ENCODE peak calls at places on chromosomes 7 and 10, in eight cellular contexts. B, L, Q, A, H, J, M and W are unnamed samples.

GRCh38 chr10:22500567-22501369 is 155.5 kb downstream of the SPAG6 start:
- DNase-seq in A (no peak), B (no peak), Q (no peak), H (no peak), M (no peak), L (no peak), J (no peak), W (no peak)

GRCh38 chr10:18010050-18010449 is 58.3 kb downstream of the SLC39A12 start:
- DNase-seq in B (no peak), J (no peak), A (no peak), L (no peak), H (no peak), Q (peak), M (no peak), W (no peak)

GRCh38 chr10:56823849-56824248 is 462.8 kb upstream of the ZWINT start:
- DNase-seq in H (no peak), A (no peak), B (no peak), J (no peak), L (peak), Q (peak), M (no peak), W (peak)

GRCh38 chr10:102245932-102246251 is 560 bp downstream of the GBF1 start:
- DNase-seq in M (no peak), H (no peak), J (no peak), L (no peak), Q (no peak), A (no peak), B (no peak), W (no peak)

GRCh38 chr7:70585071-70585470 is 546.9 kb upstream of the GALNT17 start:
- DNase-seq in B (no peak), J (no peak), M (no peak), Q (no peak), L (no peak), A (no peak), H (no peak), W (no peak)

GRCh38 chr7:51253157-51253556 is 63.5 kb downstream of the COBL start:
- DNase-seq in Q (no peak), M (no peak), H (no peak), B (no peak), A (no peak), L (no peak), J (no peak), W (no peak)

GRCh38 chr7:68411742-68412141 is 1186.5 kb upstream of the AUTS2 start:
- DNase-seq in Q (no peak), A (no peak), L (no peak), B (no peak), H (no peak), J (no peak), M (no peak), W (no peak)

GRCh38 chr10:49001402-49001801 is 61.8 kb upstream of the LRRC18 start:
- DNase-seq in Q (no peak), B (no peak), L (no peak), M (peak), A (no peak), H (no peak), J (no peak), W (no peak)

GRCh38 chr10:80581469-80581835 is 43.8 kb downstream of the SH2D4B start:
- DNase-seq in Q (no peak), J (no peak), B (no peak), L (no peak), M (no peak), A (no peak), H (no peak), W (no peak)

GRCh38 chr7:131072505-131073091 is 255.1 kb upstream of the MKLN1 start:
- DNase-seq in H (no peak), B (no peak), Q (peak), J (no peak), A (no peak), L (no peak), M (no peak), W (no peak)

GRCh38 chr7:155164316-155164715 is 94.2 kb downstream of the HTR5A start:
- DNase-seq in L (no peak), B (no peak), H (no peak), Q (no peak), J (no peak), A (no peak), M (no peak), W (no peak)

GRCh38 chr7:7719235-7719634 is 828 bp upstream of the RPA3 start:
- DNase-seq in A (peak), M (no peak), Q (peak), B (no peak), H (peak), J (peak), L (peak), W (peak)

GRCh38 chr10:33129181-33129928 is 171.3 kb upstream of the ITGB1 start:
- DNase-seq in A (no peak), J (peak), M (no peak), L (no peak), H (no peak), Q (peak), B (no peak), W (no peak)